ENCODE peak calls at places on chromosomes 13 and 19, in seven cellular contexts. N, O, G, P, Z, M and I are unnamed samples.

GRCh38 chr13:105363747-105364177 is 1171.7 kb downstream of the EFNB2 start:
- DNase-seq in Z (no peak), M (no peak), N (no peak), O (no peak), P (peak; percentile 6), G (peak; percentile 81), I (no peak)

GRCh38 chr19:11279505-11280236 is 16.3 kb upstream of the TSPAN16 start:
- DNase-seq in P (no peak), M (no peak), O (no peak), N (no peak), Z (no peak), G (peak; percentile 85), I (no peak)

GRCh38 chr19:310141-310651 is 19.0 kb upstream of the PLPP2 start:
- DNase-seq in N (peak; percentile 62), G (no peak), M (no peak), O (no peak), P (peak; percentile 37), Z (no peak), I (no peak)

GRCh38 chr13:39209731-39210633 is 171.7 kb downstream of the NHLRC3 start:
- DNase-seq in P (no peak), G (no peak), Z (no peak), M (no peak), N (no peak), O (no peak), I (no peak)

GRCh38 chr19:35718345-35719041 is 690 bp downstream of the KMT2B start:
- DNase-seq in O (no peak), P (peak; percentile 69), N (peak; percentile 37), M (peak; percentile 30), Z (peak; percentile 40), G (peak; percentile 35), I (no peak)

GRCh38 chr13:31179754-31180153 is 18.1 kb upstream of the HSPH1 start:
- DNase-seq in G (peak; percentile 19), N (no peak), O (no peak), Z (no peak), M (no peak), P (no peak), I (no peak)

GRCh38 chr13:45511310-45512147 is 46.8 kb downstream of the COG3 start:
- DNase-seq in Z (peak; percentile 64), M (peak; percentile 44), P (peak; percentile 60), O (peak; percentile 43), N (peak; percentile 85), G (peak; percentile 65), I (peak; percentile 52)

GRCh38 chr19:39342647-39343305 is 555 bp downstream of the SAMD4B start:
- DNase-seq in G (no peak), M (no peak), O (no peak), Z (no peak), P (peak; percentile 33), N (peak; percentile 41), I (no peak)

GRCh38 chr19:49081273-49081672 is 4.0 kb upstream of the SNRNP70 start:
- DNase-seq in O (no peak), P (no peak), M (no peak), G (no peak), Z (no peak), N (no peak), I (no peak)

GRCh38 chr13:101691326-101691725 is 238.9 kb downstream of the ITGBL1 start:
- DNase-seq in P (no peak), O (no peak), M (no peak), Z (no peak), N (no peak), G (no peak), I (no peak)

GRCh38 chr19:14519245-14519859 is 1.2 kb upstream of the DNAJB1 start:
- DNase-seq in O (no peak), Z (no peak), G (no peak), N (no peak), M (no peak), P (no peak), I (no peak)

GRCh38 chr13:42048625-42049453 is at the start of gene DGKH:
- DNase-seq in P (peak; percentile 95), O (peak; percentile 33), G (peak; percentile 72), M (peak; percentile 88), N (peak; percentile 70), Z (peak; percentile 70), I (no peak)

GRCh38 chr19:45469835-45470146 is 2.0 kb downstream of the FOSB start:
- DNase-seq in O (no peak), M (peak; percentile 95), P (peak; percentile 93), G (peak; percentile 83), Z (no peak), N (peak; percentile 95), I (no peak)

GRCh38 chr19:11361037-11361770 is 6.0 kb downstream of the PLPPR2 start:
- DNase-seq in P (peak; percentile 74), M (peak; percentile 93), G (no peak), N (peak; percentile 99), O (no peak), Z (no peak), I (no peak)

GRCh38 chr19:8194528-8195275 is 14.5 kb upstream of the CERS4 start:
- DNase-seq in N (no peak), M (no peak), P (no peak), O (no peak), Z (no peak), G (peak; percentile 77), I (no peak)

GRCh38 chr19:2728783-2729387 is 7.7 kb upstream of the DIRAS1 start:
- DNase-seq in Z (no peak), G (no peak), P (peak; percentile 33), O (no peak), N (no peak), M (no peak), I (no peak)

GRCh38 chr19:23283925-23284324 is 33.7 kb upstream of the ZNF724 start:
- DNase-seq in P (peak; percentile 67), N (peak; percentile 88), O (peak; percentile 18), M (peak; percentile 16), G (peak; percentile 50), Z (peak; percentile 61), I (no peak)

GRCh38 chr19:16496613-16496983 is 404 bp downstream of the C19orf44 start:
- DNase-seq in N (peak; percentile 18), P (no peak), G (no peak), M (no peak), O (no peak), Z (no peak), I (no peak)

GRCh38 chr13:91017031-91017668 is 330.3 kb upstream of the MIR17HG start:
- DNase-seq in P (peak; percentile 67), Z (peak; percentile 53), O (peak; percentile 34), N (peak; percentile 64), G (peak; percentile 52), M (peak; percentile 91), I (peak; percentile 42)

DNA sequence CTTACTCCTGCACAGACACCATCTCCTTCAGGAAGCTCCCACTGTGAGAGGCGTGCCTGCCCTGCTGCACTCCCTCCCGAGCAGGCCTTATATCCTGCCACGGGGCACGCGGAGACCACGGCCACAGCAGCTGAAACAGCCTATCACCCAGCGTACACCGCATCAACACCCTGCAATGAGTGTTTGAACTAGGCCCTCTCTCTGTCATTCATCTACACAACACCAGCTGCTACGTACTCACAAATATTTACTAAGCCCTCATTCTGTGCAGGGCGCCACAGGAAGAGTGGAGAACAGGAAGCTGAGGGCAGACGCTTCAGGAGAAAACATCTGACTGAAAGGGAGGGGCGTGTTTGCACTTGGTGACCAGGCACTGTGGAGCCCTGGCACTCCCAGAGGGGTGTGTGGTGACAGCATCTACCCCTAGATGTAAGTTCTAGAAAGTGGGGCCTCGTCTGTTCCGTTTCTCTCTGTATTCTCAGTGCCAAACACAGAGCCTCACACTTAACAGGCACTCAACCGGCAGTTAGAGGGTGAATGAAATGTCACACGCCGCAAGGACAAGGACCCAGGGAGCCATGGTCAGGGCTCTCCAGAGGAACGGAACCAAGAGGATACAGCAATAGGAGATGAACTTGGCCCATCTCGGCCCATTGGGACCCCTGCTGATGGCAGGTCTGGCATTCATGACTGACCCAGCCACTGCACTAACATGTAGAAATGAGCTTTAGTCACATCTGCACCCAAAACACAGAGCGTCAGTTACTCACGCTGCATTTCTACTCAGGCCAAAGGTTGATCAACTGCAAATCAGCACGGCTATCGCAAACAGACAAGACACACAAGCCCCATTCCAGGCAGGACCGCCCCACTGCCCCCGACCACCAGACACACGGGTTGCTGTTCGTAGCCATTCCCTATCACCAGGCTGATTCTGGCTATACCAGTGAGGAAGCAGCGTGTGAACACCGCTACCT is 15.7 kb downstream of the RANBP3 start:
- DNase-seq in G (peak; percentile 65), N (no peak), O (no peak), P (no peak), Z (no peak), M (no peak), I (no peak)
- H3K4me3 ChIP-seq in G (no peak overlapping the region), N (no peak overlapping the region), O (no peak overlapping the region), P (no peak overlapping the region), Z (no peak overlapping the region), M (no peak overlapping the region), I (no peak overlapping the region)

DNA sequence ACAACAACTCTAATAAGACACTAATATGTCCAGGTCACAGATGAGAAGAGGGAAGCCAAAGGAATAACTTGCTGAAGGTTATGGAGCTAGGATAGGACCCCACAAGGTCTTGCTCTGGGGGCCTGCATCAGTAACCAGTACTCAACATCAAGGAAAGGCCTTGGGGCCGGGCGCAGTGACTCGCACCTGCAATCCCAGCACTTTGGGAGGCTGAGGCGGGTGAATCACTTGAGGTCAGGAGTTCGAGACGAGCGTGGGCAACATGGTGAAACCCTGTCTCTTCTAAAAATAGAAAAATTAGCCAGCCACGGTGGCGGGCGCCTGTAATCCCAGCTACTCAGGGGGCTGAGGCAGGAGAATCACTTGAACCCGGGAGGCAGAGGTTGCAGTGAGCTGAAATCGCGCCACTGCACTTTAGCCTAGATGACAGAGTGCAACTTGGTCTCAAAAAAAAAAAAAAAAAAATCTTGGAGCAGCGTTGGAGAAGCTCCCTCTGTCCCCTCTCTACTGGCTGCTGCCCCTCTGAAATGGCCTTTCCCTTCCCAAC is 1.8 kb downstream of the LONP1 start:
- DNase-seq in M (no peak), P (no peak), Z (no peak), G (no peak), O (no peak), N (no peak), I (no peak)
- TF ChIP-seq REST in M (no peak), P (no peak), Z (no peak), G (no peak), O (no peak), N (no peak), I (no peak)

GRCh38 chr13:37869756-37870488 is at the start of gene TRPC4:
- DNase-seq in N (peak; percentile 84), M (peak; percentile 30), Z (peak; percentile 30), O (no peak), P (peak; percentile 33), G (no peak), I (no peak)

GRCh38 chr13:37870895-37871550 is 1.5 kb upstream of the TRPC4 start:
- DNase-seq in Z (no peak), M (no peak), N (peak; percentile 23), G (no peak), O (no peak), P (no peak), I (no peak)

GRCh38 chr13:37870489-37870845 is 895 bp upstream of the TRPC4 start:
- DNase-seq in O (no peak), N (no peak), G (no peak), P (no peak), M (no peak), Z (no peak), I (no peak)

GRCh38 chr13:37868691-37869505 is 674 bp downstream of the TRPC4 start:
- DNase-seq in P (no peak), O (no peak), M (no peak), N (peak; percentile 59), G (no peak), Z (no peak), I (no peak)

GRCh38 chr13:37869506-37869755 is 141 bp downstream of the TRPC4 start:
- DNase-seq in P (no peak), Z (no peak), N (peak; percentile 70), O (no peak), M (no peak), G (no peak), I (no peak)
- H3K4me3 ChIP-seq in P (peak overlapping the region; percentile 27), Z (peak overlapping the region; percentile 33), N (peak overlapping the region; percentile 74), O (no peak overlapping the region), M (peak overlapping the region; percentile 26), G (no peak overlapping the region), I (peak overlapping the region; percentile 27)

GRCh38 chr13:76637651-76638111 is 248.5 kb downstream of the KCTD12 start:
- DNase-seq in O (no peak), Z (no peak), G (no peak), M (no peak), N (no peak), P (peak; percentile 16), I (no peak)
- TF ChIP-seq REST in O (no peak), Z (no peak), G (no peak), M (no peak), N (no peak), P (no peak), I (no peak)